ENCODE peak calls at places on chromosome 19, in six cellular contexts. G, W, D, L, I and A are unnamed samples.

GRCh38 chr19:1522061-1522460 is 1.8 kb upstream of the PLK5 start:
- DNase-seq in G (no peak), D (no peak), W (no peak), I (no peak), L (no peak), A (no peak)

GRCh38 chr19:28631931-28632330 is 581.0 kb downstream of the UQCRFS1 start:
- DNase-seq in L (no peak), I (no peak), W (no peak), G (no peak), D (no peak), A (no peak)

GRCh38 chr19:35341565-35342225 is 6.0 kb upstream of the FFAR1 start:
- DNase-seq in G (no peak), D (no peak), L (no peak), W (no peak), I (no peak), A (no peak)

GRCh38 chr19:35896643-35897040 is 3.7 kb downstream of the NFKBID start:
- DNase-seq in L (no peak), D (no peak), I (no peak), W (no peak), G (no peak), A (no peak)

GRCh38 chr19:29277107-29277506 is 64.2 kb upstream of the UQCRFS1 start:
- DNase-seq in L (no peak), G (peak; percentile 19), I (no peak), D (no peak), W (no peak), A (peak; percentile 87)

GRCh38 chr19:18029617-18030338 is 21.8 kb downstream of the ARRDC2 start:
- DNase-seq in W (no peak), D (no peak), I (peak; percentile 28), G (peak; percentile 56), L (no peak), A (no peak)

GRCh38 chr19:34265221-34265650 is 10.9 kb downstream of the GARRE1 start:
- DNase-seq in W (no peak), G (no peak), D (no peak), I (no peak), L (no peak), A (peak; percentile 71)

GRCh38 chr19:5038631-5039271 is 69.8 kb downstream of the KDM4B start:
- DNase-seq in I (no peak), G (peak; percentile 40), L (no peak), D (peak; percentile 55), W (peak; percentile 33), A (peak; percentile 73)

GRCh38 chr19:19304186-19304975 is 15.9 kb downstream of the SUGP1 start:
- DNase-seq in W (no peak), L (peak; percentile 47), I (no peak), D (no peak), G (no peak), A (no peak)

GRCh38 chr19:44111910-44112463 is 1.2 kb upstream of the ZNF225 start:
- DNase-seq in I (peak; percentile 73), W (peak; percentile 51), L (no peak), D (peak; percentile 96), G (peak; percentile 79), A (peak; percentile 92)

GRCh38 chr19:7978196-7978825 is 27.1 kb downstream of the ELAVL1 start:
- DNase-seq in W (no peak), D (peak; percentile 14), L (no peak), G (no peak), I (no peak), A (no peak)

GRCh38 chr19:45782820-45783785 is 813 bp upstream of the DMPK start:
- DNase-seq in D (peak; percentile 67), L (peak; percentile 82), W (no peak), G (peak; percentile 78), I (peak; percentile 82), A (peak; percentile 51)

GRCh38 chr19:10224337-10224736 is 6.8 kb downstream of the S1PR2 start:
- DNase-seq in D (no peak), L (peak; percentile 14), I (no peak), G (no peak), W (no peak), A (no peak)

GRCh38 chr19:4140237-4140711 is 13.2 kb upstream of the CREB3L3 start:
- DNase-seq in I (peak; percentile 44), L (no peak), D (peak; percentile 86), G (peak; percentile 69), W (peak; percentile 25), A (peak; percentile 78)

GRCh38 chr19:16371540-16371986 is 46.9 kb downstream of the KLF2 start:
- DNase-seq in I (no peak), W (no peak), D (no peak), G (no peak), L (peak; percentile 69), A (no peak)

GRCh38 chr19:645912-646797 is 6.5 kb downstream of the FGF22 start:
- DNase-seq in W (no peak), L (peak; percentile 17), G (no peak), I (no peak), D (no peak), A (no peak)

GRCh38 chr19:47049307-47049700 is 880 bp upstream of the TMEM160 start:
- DNase-seq in W (no peak), L (no peak), I (peak; percentile 72), D (peak; percentile 67), G (peak; percentile 84), A (peak; percentile 49)

GRCh38 chr19:16594131-16594586 is 21.9 kb upstream of the SLC35E1 start:
- DNase-seq in I (no peak), D (no peak), G (no peak), L (no peak), W (no peak), A (no peak)

GRCh38 chr19:14023404-14024235 is 4.3 kb upstream of the RLN3 start:
- DNase-seq in L (no peak), W (peak; percentile 66), D (peak; percentile 73), I (no peak), G (peak; percentile 46), A (peak; percentile 89)

GRCh38 chr19:35404879-35405622 is 34.2 kb downstream of the GPR42 start:
- DNase-seq in G (peak; percentile 91), I (peak; percentile 96), D (peak; percentile 89), W (no peak), L (no peak), A (peak; percentile 67)

GRCh38 chr19:5623397-5624153 is 692 bp downstream of the SAFB start:
- DNase-seq in G (no peak), W (peak; percentile 10), L (peak; percentile 25), I (no peak), D (peak; percentile 12), A (peak; percentile 47)

GRCh38 chr19:17616961-17617806 is 61.7 kb downstream of the COLGALT1 start:
- DNase-seq in G (no peak), L (no peak), I (peak; percentile 43), D (no peak), W (no peak), A (peak; percentile 88)

GRCh38 chr19:2290441-2291184 is 8.6 kb upstream of the PEAK3 start:
- DNase-seq in G (no peak), I (no peak), W (no peak), D (no peak), L (no peak), A (peak; percentile 80)

DNA sequence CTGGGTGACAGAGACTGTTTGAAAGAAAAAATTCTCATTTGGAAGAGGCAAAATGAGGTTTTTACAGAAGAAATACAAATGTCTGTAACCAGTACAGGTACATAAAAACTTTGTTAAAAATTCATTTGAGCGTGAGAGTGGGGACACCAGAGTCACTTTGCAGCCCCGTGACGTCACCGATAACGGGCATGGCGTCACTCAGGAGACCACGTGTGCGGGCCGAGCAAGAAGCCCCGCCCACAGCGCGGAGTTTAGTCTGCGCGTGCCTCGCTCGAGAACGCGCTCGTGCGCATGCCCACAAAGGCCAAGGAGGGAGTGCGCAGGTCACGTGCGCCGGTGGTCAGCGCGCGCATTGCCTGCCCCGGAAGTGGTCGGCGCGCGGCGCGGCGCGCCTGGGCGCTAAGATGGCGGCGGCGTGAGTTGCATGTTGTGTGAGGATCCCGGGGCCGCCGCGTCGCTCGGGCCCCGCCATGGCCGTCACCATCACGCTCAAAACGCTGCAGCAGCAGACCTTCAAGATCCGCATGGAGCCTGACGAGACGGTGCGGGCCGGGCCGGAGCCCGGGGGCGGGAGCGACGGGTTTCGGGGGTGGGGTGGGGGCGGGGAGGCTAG is at the start of gene RAD23A:
- DNase-seq in L (peak; percentile 99), W (peak; percentile 98), I (peak; percentile 97), D (peak; percentile 99), G (peak; percentile 97), A (peak; percentile 99)
- TF ChIP-seq CTCF in L (no peak), W (no peak), I (no peak), D (no peak), G (no peak), A (no peak)

DNA sequence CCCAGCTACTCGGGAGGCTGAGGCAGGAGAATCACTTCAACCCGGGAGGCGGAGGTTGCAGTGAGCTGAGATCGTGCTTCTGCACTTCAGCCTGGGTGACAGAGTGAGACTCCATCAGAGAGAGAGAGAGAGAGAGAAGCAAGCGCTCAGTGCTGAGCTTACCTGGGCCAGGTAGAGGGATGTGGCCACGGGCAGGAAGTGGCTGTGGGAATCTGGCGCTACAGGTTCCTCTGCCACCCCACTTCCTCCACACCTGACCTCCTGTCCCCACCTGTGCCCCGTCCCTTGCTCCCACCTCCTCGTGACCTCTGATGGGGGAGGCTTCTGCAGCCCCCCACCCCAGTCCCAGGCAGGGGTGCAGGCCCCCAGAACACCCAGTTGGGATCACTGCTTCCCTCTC is 1.0 kb upstream of the NCCRP1 start:
- DNase-seq in D (no peak), G (no peak), I (no peak), W (no peak), L (no peak), A (no peak)
- TF ChIP-seq CTCF in D (no peak), G (no peak), I (no peak), W (no peak), L (no peak), A (no peak)

DNA sequence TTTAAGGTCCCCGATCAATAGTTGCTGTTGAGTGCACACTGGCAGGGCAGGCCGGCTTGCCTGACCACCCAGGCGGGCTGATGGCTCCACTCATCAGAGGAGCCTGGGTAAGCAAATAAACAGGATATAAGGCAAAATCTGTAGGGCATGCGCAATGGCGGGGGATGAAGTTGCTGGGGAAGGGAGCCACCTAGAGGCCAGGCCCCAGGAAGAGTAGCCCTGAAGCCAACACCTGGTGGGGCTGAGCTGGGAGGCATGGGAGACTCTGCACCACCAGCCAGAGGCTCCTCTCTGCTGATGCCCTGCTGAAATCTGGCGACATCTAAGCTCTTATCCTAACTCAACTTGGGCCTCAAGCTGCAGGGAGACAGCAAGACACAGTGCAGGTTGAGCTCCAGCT is 324.3 kb downstream of the ZNF536 start:
- DNase-seq in W (peak; percentile 48), G (no peak), I (no peak), D (peak; percentile 44), L (no peak), A (peak; percentile 95)
- TF ChIP-seq CTCF in W (peak; percentile 13), G (no peak), I (peak; percentile 42), D (peak; percentile 58), L (no peak), A (peak; percentile 90)

DNA sequence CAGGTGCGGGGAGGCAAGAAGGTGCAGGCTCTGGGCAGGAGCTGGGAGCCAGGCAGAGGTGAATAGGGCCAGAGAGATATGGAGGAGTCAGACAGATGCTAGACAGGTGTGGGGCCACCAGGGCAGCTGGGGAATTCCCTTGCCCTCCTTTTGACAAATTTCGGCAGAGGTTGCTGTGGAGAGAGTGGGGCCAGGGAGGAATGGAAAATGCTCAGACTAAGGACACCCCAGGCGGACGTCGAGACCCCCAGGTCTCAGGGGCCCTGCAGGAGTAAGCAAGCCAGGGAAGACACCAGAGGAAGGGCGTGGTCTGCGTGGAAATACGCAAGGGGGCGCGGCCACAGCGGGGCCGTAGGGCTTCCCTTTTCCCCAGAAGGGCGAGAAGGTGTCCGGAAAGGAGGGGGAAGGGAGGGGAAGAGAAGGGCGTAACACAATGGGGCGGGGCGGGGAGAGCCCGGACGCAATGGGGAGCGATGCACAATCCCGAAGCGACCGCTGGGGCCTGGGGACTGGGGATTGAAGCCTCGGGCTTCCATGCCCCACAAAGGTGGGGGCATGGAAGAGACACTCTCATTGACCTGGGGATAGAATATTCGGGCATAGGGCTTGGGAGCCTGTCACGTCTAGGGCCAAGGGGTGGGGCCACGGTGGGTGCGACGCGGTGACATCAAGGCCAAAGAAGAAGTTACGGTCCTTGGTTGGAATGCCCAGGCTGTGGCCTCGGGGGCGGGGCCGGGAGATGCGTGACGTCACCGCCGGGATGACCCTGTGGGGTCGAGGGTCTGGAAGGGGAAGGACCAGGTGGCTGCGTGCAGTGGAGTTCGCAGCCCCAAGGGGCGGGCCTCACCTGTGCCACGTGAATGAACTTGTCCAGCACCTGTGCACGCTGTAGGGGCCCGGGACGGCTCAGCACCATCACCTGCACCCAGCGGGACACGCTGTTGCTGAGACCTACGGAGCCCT is 8.2 kb downstream of the RASGRP4 start:
- DNase-seq in D (no peak), L (peak; percentile 67), G (no peak), I (no peak), W (peak; percentile 52), A (peak; percentile 93)
- TF ChIP-seq CTCF in D (no peak), L (no peak), G (no peak), I (no peak), W (no peak), A (peak; percentile 55)